ENCODE peak calls at places on chromosomes 4 and X, in five cellular contexts. K, O, X, S and H are unnamed samples.

GRCh38 chr4:19119904-19120303 is 1098.3 kb upstream of the LCORL start:
- DNase-seq in K (no peak), S (no peak), X (no peak), O (no peak), H (no peak)

GRCh38 chr4:14520171-14520570 is 482.1 kb upstream of the CPEB2 start:
- DNase-seq in K (no peak), O (no peak), X (no peak), S (no peak), H (no peak)

GRCh38 chr4:148068065-148068911 is 336.4 kb downstream of the ARHGAP10 start:
- DNase-seq in S (no peak), K (no peak), O (no peak), X (no peak), H (no peak)

GRCh38 chr4:38162240-38162784 is 202.1 kb downstream of the PTTG2 start:
- DNase-seq in X (no peak), K (no peak), O (peak), S (no peak), H (no peak)

GRCh38 chr4:153780221-153780620 is 8.7 kb downstream of the SFRP2 start:
- DNase-seq in O (no peak), S (no peak), X (no peak), K (no peak), H (no peak)

GRCh38 chr4:101232074-101232776 is 115.1 kb downstream of the PPP3CA start:
- DNase-seq in S (no peak), O (peak), X (peak), K (no peak), H (peak)

GRCh38 chr4:102760645-102761477 is at the start of gene MANBA:
- DNase-seq in X (peak), S (peak), K (peak), O (peak), H (peak)

GRCh38 chr4:157804986-157805385 is 367.8 kb downstream of the GASK1B start:
- DNase-seq in K (no peak), X (no peak), S (no peak), O (no peak), H (peak)

GRCh38 chr4:155758500-155759371 is at the start of gene GUCY1B1:
- DNase-seq in O (peak), K (peak), S (peak), X (peak), H (peak)

GRCh38 chr4:186037692-186038658 is 31.0 kb upstream of the TLR3 start:
- DNase-seq in O (peak), K (peak), X (peak), S (no peak), H (peak)

GRCh38 chrX:67342138-67342537 is 201.7 kb upstream of the AR start:
- DNase-seq in O (no peak), S (no peak), X (no peak), K (no peak), H (no peak)

GRCh38 chr4:73859614-73860088 is 6.6 kb downstream of the PF4V1 start:
- DNase-seq in X (no peak), K (no peak), S (no peak), O (no peak), H (no peak)

GRCh38 chr4:3481113-3481531 is 18.0 kb downstream of the DOK7 start:
- DNase-seq in K (no peak), O (no peak), X (no peak), S (no peak), H (no peak)

GRCh38 chrX:29044802-29045201 is 457.6 kb downstream of the IL1RAPL1 start:
- DNase-seq in X (no peak), S (no peak), O (no peak), K (no peak), H (no peak)

GRCh38 chr4:105550641-105551040 is 1.8 kb upstream of the ARHGEF38 start:
- DNase-seq in O (no peak), K (no peak), X (no peak), S (no peak), H (no peak)

GRCh38 chr4:147709999-147710398 is 21.9 kb upstream of the ARHGAP10 start:
- DNase-seq in S (no peak), X (no peak), O (no peak), K (no peak), H (no peak)

GRCh38 chr4:13413719-13414437 is 70.3 kb downstream of the RAB28 start:
- DNase-seq in S (no peak), O (no peak), X (no peak), K (no peak), H (peak)

GRCh38 chr4:164617426-164617825 is 136.5 kb upstream of the SMIM31 start:
- DNase-seq in X (no peak), S (no peak), K (no peak), O (no peak), H (no peak)

GRCh38 chr4:146654976-146655761 is 16.5 kb downstream of the POU4F2 start:
- DNase-seq in K (no peak), S (no peak), O (no peak), X (no peak), H (no peak)

GRCh38 chrX:101483705-101484104 is 1.6 kb upstream of the ARMCX4 start:
- DNase-seq in O (no peak), K (no peak), S (no peak), X (no peak), H (no peak)

GRCh38 chrX:150664290-150664689 is 28.9 kb upstream of the MTMR1 start:
- DNase-seq in S (peak), O (no peak), X (no peak), K (no peak), H (peak)

GRCh38 chrX:153864561-153865320 is 21.2 kb downstream of the L1CAM start:
- DNase-seq in X (no peak), O (no peak), K (no peak), S (no peak), H (no peak)

GRCh38 chr4:3235581-3235980 is 13.4 kb upstream of the MSANTD1 start:
- DNase-seq in X (no peak), O (no peak), S (no peak), K (no peak), H (no peak)

GRCh38 chr4:108144451-108144850 is 24.3 kb downstream of the LEF1 start:
- DNase-seq in X (peak), O (no peak), S (no peak), K (no peak), H (no peak)

GRCh38 chr4:81639248-81639647 is 167.5 kb upstream of the RASGEF1B start:
- DNase-seq in K (no peak), X (no peak), S (no peak), O (no peak), H (no peak)

GRCh38 chr4:62670509-62670908 is 1470.4 kb downstream of the ADGRL3 start:
- DNase-seq in K (no peak), O (no peak), S (no peak), X (no peak), H (no peak)

GRCh38 chrX:13103111-13103913 is 58.9 kb upstream of the FAM9C start:
- DNase-seq in X (no peak), S (no peak), K (no peak), O (no peak), H (no peak)

GRCh38 chr4:188603646-188604045 is 464.4 kb downstream of the TRIML1 start:
- DNase-seq in O (no peak), K (no peak), S (no peak), X (no peak), H (no peak)

GRCh38 chrX:3449287-3449686 is 102.8 kb upstream of the MXRA5 start:
- DNase-seq in X (no peak), O (no peak), K (no peak), S (no peak), H (no peak)

GRCh38 chrX:149570668-149571067 is 16.6 kb downstream of the MAGEA9B start:
- DNase-seq in S (no peak), X (no peak), O (no peak), K (no peak), H (no peak)

GRCh38 chr4:123819362-123820035 is 422.9 kb downstream of the SPRY1 start:
- DNase-seq in S (no peak), K (no peak), X (no peak), O (no peak), H (no peak)

GRCh38 chrX:22081475-22082092 is 49.5 kb downstream of the PHEX start:
- DNase-seq in X (peak), O (no peak), K (peak), S (peak), H (peak)

GRCh38 chrX:46572295-46572936 is 1.1 kb upstream of the CHST7 start:
- DNase-seq in S (no peak), O (no peak), K (peak), X (peak), H (no peak)